ENCODE peak calls at places on chromosomes 5 and 9, in seven cellular contexts. P is heart left ventricle, F is breast epithelium, O is psoas muscle, L is endodermal cell, W is adipocyte, D is PC-3. Y is an unnamed sample.
A peak's percentile ranks its signal among the peaks of the same experiment; 100 is the strongest.

GRCh38 chr5:603081-603998 is 8.8 kb upstream of the CEP72 start:
- DNase-seq in P (no peak), F (no peak), O (peak; percentile 31), L (no peak), W (no peak), D (no peak), Y (no peak)

GRCh38 chr9:111661802-111662491 is 542 bp downstream of the GNG10 start:
- DNase-seq in P (peak; percentile 46), F (no peak), O (peak; percentile 67), L (peak; percentile 80), W (peak; percentile 80), D (peak; percentile 25), Y (peak; percentile 88)

GRCh38 chr9:93346240-93347112 is 105.0 kb upstream of the FAM120A start:
- DNase-seq in P (no peak), F (no peak), O (no peak), L (peak; percentile 78), W (peak; percentile 23), D (no peak), Y (peak; percentile 72)

GRCh38 chr9:13898957-13899356 is 415.0 kb downstream of the NFIB start:
- DNase-seq in P (peak; percentile 33), F (no peak), O (no peak), L (no peak), W (no peak), D (no peak), Y (no peak)

GRCh38 chr5:169895876-169896275 is 84.4 kb downstream of the INSYN2B start:
- DNase-seq in P (no peak), F (no peak), O (peak; percentile 58), L (no peak), W (no peak), D (no peak), Y (no peak)

GRCh38 chr5:57703726-57704125 is 221.1 kb upstream of the ACTBL2 start:
- DNase-seq in P (no peak), F (no peak), O (no peak), L (no peak), W (no peak), D (no peak), Y (no peak)

GRCh38 chr5:122490718-122491117 is 178.7 kb downstream of the SNCAIP start:
- DNase-seq in P (no peak), F (no peak), O (no peak), L (no peak), W (peak; percentile 8), D (no peak), Y (no peak)

GRCh38 chr5:180868960-180869359 is 7.9 kb upstream of the ZFP62 start:
- DNase-seq in P (peak; percentile 81), F (peak; percentile 87), O (peak; percentile 84), L (peak; percentile 96), W (peak; percentile 89), D (peak; percentile 98), Y (peak; percentile 90)

GRCh38 chr5:28400076-28400475 is 1361.7 kb upstream of the CDH9 start:
- DNase-seq in P (no peak), F (no peak), O (no peak), L (no peak), W (no peak), D (no peak), Y (no peak)

GRCh38 chr9:25255216-25255615 is 423.0 kb downstream of the TUSC1 start:
- DNase-seq in P (no peak), F (no peak), O (no peak), L (no peak), W (no peak), D (no peak), Y (peak; percentile 41)

GRCh38 chr9:28264368-28264767 is 691.1 kb upstream of the C9orf72 start:
- DNase-seq in P (no peak), F (no peak), O (no peak), L (no peak), W (peak; percentile 13), D (peak; percentile 77), Y (no peak)

GRCh38 chr5:36875789-36876388 is 680 bp upstream of the NIPBL start:
- DNase-seq in P (peak; percentile 85), F (peak; percentile 63), O (peak; percentile 89), L (peak; percentile 87), W (peak; percentile 95), D (peak; percentile 81), Y (peak; percentile 97)

GRCh38 chr9:107707915-107708441 is 218.4 kb upstream of the KLF4 start:
- DNase-seq in P (no peak), F (no peak), O (no peak), L (no peak), W (no peak), D (peak; percentile 68), Y (no peak)

GRCh38 chr9:21392270-21392669 is 7.1 kb upstream of the IFNA2 start:
- DNase-seq in P (no peak), F (no peak), O (no peak), L (peak; percentile 78), W (no peak), D (peak; percentile 59), Y (no peak)

GRCh38 chr5:174764309-174764708 is 39.9 kb downstream of the MSX2 start:
- DNase-seq in P (no peak), F (no peak), O (no peak), L (no peak), W (no peak), D (no peak), Y (no peak)

GRCh38 chr9:123536455-123536868 is 180.5 kb downstream of the CRB2 start:
- DNase-seq in P (no peak), F (no peak), O (no peak), L (no peak), W (no peak), D (no peak), Y (no peak)

GRCh38 chr9:20353931-20354652 is 268.2 kb downstream of the MLLT3 start:
- DNase-seq in P (no peak), F (no peak), O (no peak), L (no peak), W (peak; percentile 64), D (no peak), Y (no peak)

GRCh38 chr5:115467631-115468030 is 76.9 kb downstream of the FEM1C start:
- DNase-seq in P (no peak), F (no peak), O (no peak), L (no peak), W (no peak), D (peak; percentile 21), Y (no peak)

GRCh38 chr9:534886-535285 is 306.6 kb upstream of the DMRT1 start:
- DNase-seq in P (peak; percentile 56), F (no peak), O (peak; percentile 64), L (no peak), W (no peak), D (peak; percentile 60), Y (no peak)

GRCh38 chr5:176533894-176534611 is 3.1 kb downstream of the RNF44 start:
- DNase-seq in P (no peak), F (no peak), O (peak; percentile 64), L (peak; percentile 57), W (peak; percentile 28), D (peak; percentile 25), Y (no peak)

GRCh38 chr9:81814404-81814793 is 113.8 kb upstream of the SPATA31D4 start:
- DNase-seq in P (no peak), F (no peak), O (no peak), L (no peak), W (no peak), D (no peak), Y (no peak)

GRCh38 chr9:121744002-121744686 is 92.7 kb downstream of the DAB2IP start:
- DNase-seq in P (peak; percentile 70), F (peak; percentile 79), O (peak; percentile 74), L (peak; percentile 88), W (peak; percentile 41), D (peak; percentile 60), Y (no peak)

GRCh38 chr9:104682642-104683041 is 11.7 kb upstream of the OR13D1 start:
- DNase-seq in P (no peak), F (no peak), O (no peak), L (no peak), W (peak; percentile 79), D (peak; percentile 66), Y (no peak)

GRCh38 chr5:125316913-125317545 is 570.6 kb upstream of the ZNF608 start:
- DNase-seq in P (no peak), F (no peak), O (no peak), L (no peak), W (no peak), D (no peak), Y (no peak)

GRCh38 chr5:73836607-73837006 is 210.6 kb downstream of the ARHGEF28 start:
- DNase-seq in P (no peak), F (no peak), O (no peak), L (no peak), W (no peak), D (no peak), Y (no peak)

GRCh38 chr9:130956636-130957450 is 17.8 kb upstream of the FIBCD1 start:
- DNase-seq in P (no peak), F (no peak), O (no peak), L (no peak), W (no peak), D (no peak), Y (no peak)

GRCh38 chr9:69276775-69277174 is 48.2 kb upstream of the ENTREP1 start:
- DNase-seq in P (peak; percentile 33), F (no peak), O (no peak), L (no peak), W (no peak), D (no peak), Y (peak; percentile 70)

GRCh38 chr9:86022687-86023266 is 76.6 kb downstream of the GOLM1 start:
- DNase-seq in P (no peak), F (no peak), O (no peak), L (no peak), W (no peak), D (no peak), Y (no peak)
- H3K36me3 ChIP-seq in P (peaks cover 90% of the 10 kb centered on the region), F (peaks cover 2% of the 10 kb centered on the region), O (no peaks in the 10 kb centered on the region), L (peaks cover 96% of the 10 kb centered on the region), W (peaks cover 69% of the 10 kb centered on the region), D (peaks cover 18% of the 10 kb centered on the region), Y (no peaks in the 10 kb centered on the region)

GRCh38 chr5:173233347-173234128 is 1.5 kb downstream of the NKX2-5 start:
- DNase-seq in P (no peak), F (no peak), O (no peak), L (peak; percentile 71), W (no peak), D (no peak), Y (no peak)
- H3K4me3 ChIP-seq in P (peak overlapping the region; percentile 67), F (no peak overlapping the region), O (peak overlapping the region; percentile 41), L (peak overlapping the region; percentile 18), W (no peak overlapping the region), D (no peak overlapping the region), Y (no peak overlapping the region)

DNA sequence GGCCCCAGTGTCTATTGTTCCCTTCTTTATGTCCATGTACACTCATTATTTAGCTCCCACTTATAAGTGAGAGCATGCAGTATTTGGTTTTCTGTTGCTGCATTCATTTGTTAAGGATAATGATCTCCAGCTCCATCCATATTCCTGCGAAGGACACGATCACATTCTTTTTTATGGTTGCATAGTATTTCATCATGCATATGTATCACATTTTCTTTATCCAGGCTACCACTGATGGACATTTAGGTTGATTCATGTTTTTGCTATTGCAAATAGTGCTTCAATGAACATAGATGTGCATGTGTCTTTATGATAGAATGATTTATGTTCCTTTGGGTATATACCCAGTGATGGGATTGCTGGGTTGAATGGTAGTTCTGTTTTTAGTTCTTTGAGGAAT is 6.9 kb upstream of the TEX48 start:
- DNase-seq in P (no peak), F (no peak), O (no peak), L (no peak), W (no peak), D (no peak), Y (no peak)
- H3K36me3 ChIP-seq in P (no peaks in the 10 kb centered on the region), F (no peaks in the 10 kb centered on the region), O (no peaks in the 10 kb centered on the region), L (no peaks in the 10 kb centered on the region), W (no peaks in the 10 kb centered on the region), D (no peaks in the 10 kb centered on the region), Y (no peaks in the 10 kb centered on the region)

GRCh38 chr9:135992486-135993408 is 31.6 kb upstream of the UBAC1 start:
- DNase-seq in P (peak; percentile 89), F (peak; percentile 73), O (peak; percentile 90), L (peak; percentile 89), W (peak; percentile 85), D (peak; percentile 69), Y (peak; percentile 93)
- H3K4me3 ChIP-seq in P (peak overlapping the region; percentile 47), F (peak overlapping the region; percentile 7), O (peak overlapping the region; percentile 56), L (peak overlapping the region; percentile 19), W (peak overlapping the region; percentile 63), D (peak overlapping the region; percentile 47), Y (peak overlapping the region; percentile 31)

GRCh38 chr9:97601228-97601898 is 31.8 kb downstream of the TSTD2 start:
- DNase-seq in P (no peak), F (no peak), O (peak; percentile 84), L (no peak), W (no peak), D (no peak), Y (no peak)
- H3K36me3 ChIP-seq in P (peaks cover 71% of the 10 kb centered on the region), F (peaks cover 11% of the 10 kb centered on the region), O (peaks cover 12% of the 10 kb centered on the region), L (peaks cover 63% of the 10 kb centered on the region), W (peaks cover 49% of the 10 kb centered on the region), D (no peaks in the 10 kb centered on the region), Y (no peaks in the 10 kb centered on the region)

Y was measured in left lung.